ENCODE peak calls at places on chromosome 11, in five cellular contexts. One of them, this sample, is unnamed.

GRCh38 chr11:112247198-112247597 is 13.5 kb downstream of the PLET1 start:
- DNase-seq in cardiac fibroblast: peak; percentile 34
- DNase-seq in brain microvascular endothelial cell: no peak
- DNase-seq in HFF-Myc: no peak
- DNase-seq in fibroblast of mammary gland: peak; percentile 53
- DNase-seq in this sample: no peak

GRCh38 chr11:67307545-67308001 is 4.2 kb downstream of the SSH3 start:
- DNase-seq in cardiac fibroblast: no peak
- DNase-seq in brain microvascular endothelial cell: no peak
- DNase-seq in HFF-Myc: no peak
- DNase-seq in fibroblast of mammary gland: no peak
- DNase-seq in this sample: no peak

GRCh38 chr11:128464878-128465277 is 122.5 kb downstream of the ETS1 start:
- DNase-seq in cardiac fibroblast: no peak
- DNase-seq in brain microvascular endothelial cell: no peak
- DNase-seq in HFF-Myc: no peak
- DNase-seq in fibroblast of mammary gland: no peak
- DNase-seq in this sample: no peak

GRCh38 chr11:134686418-134686817 is 274.4 kb upstream of the B3GAT1 start:
- DNase-seq in cardiac fibroblast: no peak
- DNase-seq in brain microvascular endothelial cell: no peak
- DNase-seq in HFF-Myc: no peak
- DNase-seq in fibroblast of mammary gland: no peak
- DNase-seq in this sample: no peak

GRCh38 chr11:106642331-106642730 is 375.9 kb downstream of the GUCY1A2 start:
- DNase-seq in cardiac fibroblast: peak; percentile 37
- DNase-seq in brain microvascular endothelial cell: no peak
- DNase-seq in HFF-Myc: no peak
- DNase-seq in fibroblast of mammary gland: peak; percentile 37
- DNase-seq in this sample: no peak

GRCh38 chr11:74493816-74494630 is 499 bp upstream of the LIPT2 start:
- DNase-seq in cardiac fibroblast: peak; percentile 79
- DNase-seq in brain microvascular endothelial cell: peak; percentile 12
- DNase-seq in HFF-Myc: no peak
- DNase-seq in fibroblast of mammary gland: peak; percentile 87
- DNase-seq in this sample: no peak

GRCh38 chr11:119567667-119568582 is 145.0 kb upstream of the THY1 start:
- DNase-seq in cardiac fibroblast: peak; percentile 82
- DNase-seq in brain microvascular endothelial cell: peak; percentile 70
- DNase-seq in HFF-Myc: peak; percentile 85
- DNase-seq in fibroblast of mammary gland: peak; percentile 97
- DNase-seq in this sample: no peak

GRCh38 chr11:87176044-87176443 is 138.3 kb downstream of the TMEM135 start:
- DNase-seq in cardiac fibroblast: no peak
- DNase-seq in brain microvascular endothelial cell: peak; percentile 25
- DNase-seq in HFF-Myc: peak; percentile 20
- DNase-seq in fibroblast of mammary gland: peak; percentile 50
- DNase-seq in this sample: no peak

GRCh38 chr11:119933584-119933983 is 204.3 kb downstream of the TRIM29 start:
- DNase-seq in cardiac fibroblast: no peak
- DNase-seq in brain microvascular endothelial cell: no peak
- DNase-seq in HFF-Myc: no peak
- DNase-seq in fibroblast of mammary gland: no peak
- DNase-seq in this sample: no peak

GRCh38 chr11:119254239-119254638 is 48.1 kb downstream of the CBL start:
- DNase-seq in cardiac fibroblast: no peak
- DNase-seq in brain microvascular endothelial cell: no peak
- DNase-seq in HFF-Myc: no peak
- DNase-seq in fibroblast of mammary gland: no peak
- DNase-seq in this sample: no peak

GRCh38 chr11:126686938-126687337 is 313.6 kb downstream of the KIRREL3 start:
- DNase-seq in cardiac fibroblast: no peak
- DNase-seq in brain microvascular endothelial cell: no peak
- DNase-seq in HFF-Myc: no peak
- DNase-seq in fibroblast of mammary gland: no peak
- DNase-seq in this sample: no peak

GRCh38 chr11:134244593-134244992 is 8.6 kb downstream of the THYN1 start:
- DNase-seq in cardiac fibroblast: peak; percentile 36
- DNase-seq in brain microvascular endothelial cell: no peak
- DNase-seq in HFF-Myc: no peak
- DNase-seq in fibroblast of mammary gland: peak; percentile 25
- DNase-seq in this sample: no peak

GRCh38 chr11:68136866-68137265 is 15.7 kb upstream of the CHKA start:
- DNase-seq in cardiac fibroblast: no peak
- DNase-seq in brain microvascular endothelial cell: no peak
- DNase-seq in HFF-Myc: no peak
- DNase-seq in fibroblast of mammary gland: no peak
- DNase-seq in this sample: no peak

GRCh38 chr11:8110396-8110795 is 29.4 kb downstream of the TUB start:
- DNase-seq in cardiac fibroblast: no peak
- DNase-seq in brain microvascular endothelial cell: no peak
- DNase-seq in HFF-Myc: no peak
- DNase-seq in fibroblast of mammary gland: no peak
- DNase-seq in this sample: no peak

GRCh38 chr11:12330491-12331231 is 46.7 kb upstream of the PARVA start:
- DNase-seq in cardiac fibroblast: peak; percentile 15
- DNase-seq in brain microvascular endothelial cell: peak; percentile 3
- DNase-seq in HFF-Myc: no peak
- DNase-seq in fibroblast of mammary gland: no peak
- DNase-seq in this sample: no peak

GRCh38 chr11:36292311-36292722 is 3.1 kb upstream of the COMMD9 start:
- DNase-seq in cardiac fibroblast: peak; percentile 73
- DNase-seq in brain microvascular endothelial cell: no peak
- DNase-seq in HFF-Myc: no peak
- DNase-seq in fibroblast of mammary gland: peak; percentile 46
- DNase-seq in this sample: no peak

GRCh38 chr11:77823775-77824174 is 2.8 kb downstream of the AAMDC start:
- DNase-seq in cardiac fibroblast: peak; percentile 55
- DNase-seq in brain microvascular endothelial cell: no peak
- DNase-seq in HFF-Myc: no peak
- DNase-seq in fibroblast of mammary gland: peak; percentile 47
- DNase-seq in this sample: no peak

GRCh38 chr11:64258946-64259532 is 7.7 kb downstream of the PLCB3 start:
- DNase-seq in cardiac fibroblast: no peak
- DNase-seq in brain microvascular endothelial cell: no peak
- DNase-seq in HFF-Myc: no peak
- DNase-seq in fibroblast of mammary gland: no peak
- DNase-seq in this sample: no peak

GRCh38 chr11:9982796-9983579 is 311.0 kb downstream of the SBF2 start:
- DNase-seq in cardiac fibroblast: no peak
- DNase-seq in brain microvascular endothelial cell: peak; percentile 80
- DNase-seq in HFF-Myc: peak; percentile 27
- DNase-seq in fibroblast of mammary gland: peak; percentile 51
- DNase-seq in this sample: no peak

GRCh38 chr11:64040684-64041267 is 5.0 kb downstream of the FLRT1 start:
- DNase-seq in cardiac fibroblast: no peak
- DNase-seq in brain microvascular endothelial cell: no peak
- DNase-seq in HFF-Myc: no peak
- DNase-seq in fibroblast of mammary gland: no peak
- DNase-seq in this sample: no peak

GRCh38 chr11:1876361-1877063 is 15.2 kb downstream of the PRR33 start:
- DNase-seq in cardiac fibroblast: peak; percentile 55
- DNase-seq in brain microvascular endothelial cell: peak; percentile 34
- DNase-seq in HFF-Myc: no peak
- DNase-seq in fibroblast of mammary gland: peak; percentile 86
- DNase-seq in this sample: no peak
- TF ChIP-seq CTCF in cardiac fibroblast: peak; percentile 87
- TF ChIP-seq CTCF in brain microvascular endothelial cell: peak; percentile 88
- TF ChIP-seq CTCF in HFF-Myc: peak; percentile 82
- TF ChIP-seq CTCF in fibroblast of mammary gland: peak; percentile 61
- TF ChIP-seq CTCF in this sample: no peak

GRCh38 chr11:124920870-124921609 is 2.0 kb downstream of the HEPN1 start:
- DNase-seq in cardiac fibroblast: peak; percentile 66
- DNase-seq in brain microvascular endothelial cell: peak; percentile 67
- DNase-seq in HFF-Myc: no peak
- DNase-seq in fibroblast of mammary gland: peak; percentile 55
- DNase-seq in this sample: peak; percentile 76
- TF ChIP-seq CTCF in cardiac fibroblast: no peak
- TF ChIP-seq CTCF in brain microvascular endothelial cell: no peak
- TF ChIP-seq CTCF in HFF-Myc: no peak
- TF ChIP-seq CTCF in fibroblast of mammary gland: no peak
- TF ChIP-seq CTCF in this sample: no peak

GRCh38 chr11:117595440-117595839 is 201.6 kb downstream of the DSCAML1 start:
- DNase-seq in cardiac fibroblast: no peak
- DNase-seq in brain microvascular endothelial cell: no peak
- DNase-seq in HFF-Myc: no peak
- DNase-seq in fibroblast of mammary gland: no peak
- DNase-seq in this sample: no peak
- TF ChIP-seq CTCF in cardiac fibroblast: no peak
- TF ChIP-seq CTCF in brain microvascular endothelial cell: no peak
- TF ChIP-seq CTCF in HFF-Myc: no peak
- TF ChIP-seq CTCF in fibroblast of mammary gland: no peak
- TF ChIP-seq CTCF in this sample: no peak

DNA sequence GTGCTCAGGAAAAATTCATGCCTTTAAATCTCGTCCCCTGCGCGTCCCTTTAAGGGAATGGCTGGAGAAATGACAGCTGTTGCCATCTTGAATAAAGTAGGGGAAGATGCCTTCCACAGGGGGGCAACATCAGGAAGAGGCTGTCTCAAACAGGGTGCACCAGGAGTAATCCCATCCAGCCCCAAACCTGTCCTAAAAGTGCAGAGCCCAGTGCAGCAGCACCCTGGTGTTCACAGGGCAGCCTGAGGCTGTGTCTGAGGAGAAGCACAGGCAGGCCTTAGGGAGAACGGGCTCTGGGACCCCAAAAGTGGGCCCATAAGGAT is 10.8 kb upstream of the C11orf96 start:
- DNase-seq in cardiac fibroblast: no peak
- DNase-seq in brain microvascular endothelial cell: no peak
- DNase-seq in HFF-Myc: no peak
- DNase-seq in fibroblast of mammary gland: no peak
- DNase-seq in this sample: no peak
- TF ChIP-seq CTCF in cardiac fibroblast: no peak
- TF ChIP-seq CTCF in brain microvascular endothelial cell: no peak
- TF ChIP-seq CTCF in HFF-Myc: no peak
- TF ChIP-seq CTCF in fibroblast of mammary gland: no peak
- TF ChIP-seq CTCF in this sample: no peak

GRCh38 chr11:61122761-61123160 is 20.5 kb downstream of the CD5 start:
- DNase-seq in cardiac fibroblast: no peak
- DNase-seq in brain microvascular endothelial cell: no peak
- DNase-seq in HFF-Myc: no peak
- DNase-seq in fibroblast of mammary gland: peak; percentile 7
- DNase-seq in this sample: no peak

GRCh38 chr11:61123775-61124571 is 21.7 kb downstream of the CD5 start:
- DNase-seq in cardiac fibroblast: no peak
- DNase-seq in brain microvascular endothelial cell: no peak
- DNase-seq in HFF-Myc: no peak
- DNase-seq in fibroblast of mammary gland: no peak
- DNase-seq in this sample: no peak

GRCh38 chr11:61124574-61125309 is 22.5 kb downstream of the CD5 start:
- DNase-seq in cardiac fibroblast: no peak
- DNase-seq in brain microvascular endothelial cell: no peak
- DNase-seq in HFF-Myc: no peak
- DNase-seq in fibroblast of mammary gland: no peak
- DNase-seq in this sample: no peak

GRCh38 chr11:61126266-61126665 is 24.0 kb downstream of the CD5 start:
- DNase-seq in cardiac fibroblast: peak; percentile 17
- DNase-seq in brain microvascular endothelial cell: no peak
- DNase-seq in HFF-Myc: no peak
- DNase-seq in fibroblast of mammary gland: no peak
- DNase-seq in this sample: no peak

GRCh38 chr11:61125310-61125684 is 23.0 kb downstream of the CD5 start:
- DNase-seq in cardiac fibroblast: no peak
- DNase-seq in brain microvascular endothelial cell: no peak
- DNase-seq in HFF-Myc: no peak
- DNase-seq in fibroblast of mammary gland: no peak
- DNase-seq in this sample: no peak
- TF ChIP-seq CTCF in cardiac fibroblast: no peak
- TF ChIP-seq CTCF in brain microvascular endothelial cell: no peak
- TF ChIP-seq CTCF in HFF-Myc: no peak
- TF ChIP-seq CTCF in fibroblast of mammary gland: no peak
- TF ChIP-seq CTCF in this sample: no peak

GRCh38 chr11:65353900-65354264 is 669 bp upstream of the TIGD3 start:
- DNase-seq in cardiac fibroblast: no peak
- DNase-seq in brain microvascular endothelial cell: no peak
- DNase-seq in HFF-Myc: no peak
- DNase-seq in fibroblast of mammary gland: no peak
- DNase-seq in this sample: no peak

GRCh38 chr11:65353376-65353775 is 1.2 kb upstream of the TIGD3 start:
- DNase-seq in cardiac fibroblast: no peak
- DNase-seq in brain microvascular endothelial cell: no peak
- DNase-seq in HFF-Myc: no peak
- DNase-seq in fibroblast of mammary gland: no peak
- DNase-seq in this sample: no peak

GRCh38 chr11:65354265-65355012 is at the start of gene TIGD3:
- DNase-seq in cardiac fibroblast: peak; percentile 93
- DNase-seq in brain microvascular endothelial cell: peak; percentile 92
- DNase-seq in HFF-Myc: peak; percentile 59
- DNase-seq in fibroblast of mammary gland: peak; percentile 87
- DNase-seq in this sample: peak; percentile 98

GRCh38 chr11:65351511-65351910 is 3.0 kb upstream of the TIGD3 start:
- DNase-seq in cardiac fibroblast: no peak
- DNase-seq in brain microvascular endothelial cell: no peak
- DNase-seq in HFF-Myc: no peak
- DNase-seq in fibroblast of mammary gland: no peak
- DNase-seq in this sample: no peak

DNA sequence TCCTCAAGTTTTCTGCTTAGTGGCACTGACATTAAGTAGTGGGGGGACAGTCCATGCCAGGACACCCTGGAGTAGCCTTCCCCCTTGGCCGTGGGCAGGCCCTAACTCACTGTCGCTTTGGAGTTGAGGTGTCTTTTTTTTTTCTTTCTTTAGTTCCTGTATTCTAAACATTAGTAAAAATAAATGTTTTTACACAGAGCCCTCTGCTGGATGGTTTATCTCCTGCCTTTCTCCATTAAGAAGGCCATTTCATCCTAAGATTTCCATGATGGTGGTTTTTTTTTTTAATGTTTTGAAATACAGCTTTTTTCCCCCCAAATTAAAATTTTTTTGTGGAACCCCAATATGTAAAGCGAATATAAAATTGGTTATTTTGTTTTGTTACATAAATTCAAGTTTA is 1.8 kb upstream of the TIGD3 start:
- DNase-seq in cardiac fibroblast: peak; percentile 50
- DNase-seq in brain microvascular endothelial cell: no peak
- DNase-seq in HFF-Myc: no peak
- DNase-seq in fibroblast of mammary gland: peak; percentile 30
- DNase-seq in this sample: no peak
- TF ChIP-seq CTCF in cardiac fibroblast: peak; percentile 32
- TF ChIP-seq CTCF in brain microvascular endothelial cell: peak; percentile 33
- TF ChIP-seq CTCF in HFF-Myc: peak; percentile 34
- TF ChIP-seq CTCF in fibroblast of mammary gland: peak; percentile 37
- TF ChIP-seq CTCF in this sample: no peak

This sample was measured in CD8-positive, alpha-beta T cell.